ENCODE peak calls at places on chromosomes 11 and 22, in four cellular contexts. One of them, this sample, is unnamed.

GRCh38 chr11:121931748-121932352 is 184.2 kb downstream of the BLID start:
- DNase-seq in DND-41: no peak
- DNase-seq in uterus: no peak
- DNase-seq in cardiac fibroblast: peak
- DNase-seq in this sample: peak

GRCh38 chr11:72781313-72782080 is 12.3 kb downstream of the STARD10 start:
- DNase-seq in DND-41: peak
- DNase-seq in uterus: no peak
- DNase-seq in cardiac fibroblast: no peak
- DNase-seq in this sample: no peak

GRCh38 chr22:44199164-44199563 is 18.4 kb downstream of the PARVG start:
- DNase-seq in DND-41: no peak
- DNase-seq in uterus: no peak
- DNase-seq in cardiac fibroblast: no peak
- DNase-seq in this sample: no peak

GRCh38 chr11:94849836-94850235 is 81.7 kb downstream of the AMOTL1 start:
- DNase-seq in DND-41: no peak
- DNase-seq in uterus: peak
- DNase-seq in cardiac fibroblast: peak
- DNase-seq in this sample: peak

GRCh38 chr11:77126861-77127673 is 979 bp upstream of the MYO7A start:
- DNase-seq in DND-41: peak
- DNase-seq in uterus: peak
- DNase-seq in cardiac fibroblast: peak
- DNase-seq in this sample: peak

GRCh38 chr22:35037089-35037488 is 28.9 kb upstream of the ISX start:
- DNase-seq in DND-41: peak
- DNase-seq in uterus: no peak
- DNase-seq in cardiac fibroblast: no peak
- DNase-seq in this sample: no peak

GRCh38 chr22:19806213-19807160 is 45.9 kb downstream of the TBX1 start:
- DNase-seq in DND-41: no peak
- DNase-seq in uterus: peak
- DNase-seq in cardiac fibroblast: no peak
- DNase-seq in this sample: no peak

GRCh38 chr11:19869466-19869865 is 156.8 kb downstream of the NAV2 start:
- DNase-seq in DND-41: no peak
- DNase-seq in uterus: no peak
- DNase-seq in cardiac fibroblast: no peak
- DNase-seq in this sample: no peak

GRCh38 chr11:57464343-57465181 is 4.2 kb downstream of the RTN4RL2 start:
- DNase-seq in DND-41: no peak
- DNase-seq in uterus: no peak
- DNase-seq in cardiac fibroblast: no peak
- DNase-seq in this sample: peak

GRCh38 chr11:115362997-115363396 is 141.2 kb downstream of the CADM1 start:
- DNase-seq in DND-41: no peak
- DNase-seq in uterus: no peak
- DNase-seq in cardiac fibroblast: no peak
- DNase-seq in this sample: no peak

GRCh38 chr11:117181586-117182550 is 3.3 kb downstream of the SIDT2 start:
- DNase-seq in DND-41: no peak
- DNase-seq in uterus: no peak
- DNase-seq in cardiac fibroblast: no peak
- DNase-seq in this sample: no peak

GRCh38 chr11:14902650-14903350 is 10.8 kb upstream of the CYP2R1 start:
- DNase-seq in DND-41: no peak
- DNase-seq in uterus: no peak
- DNase-seq in cardiac fibroblast: peak
- DNase-seq in this sample: peak

GRCh38 chr22:32204856-32205722 is at the start of gene RFPL2:
- DNase-seq in DND-41: no peak
- DNase-seq in uterus: no peak
- DNase-seq in cardiac fibroblast: peak
- DNase-seq in this sample: no peak

GRCh38 chr11:121451178-121451981 is 734 bp upstream of the SORL1 start:
- DNase-seq in DND-41: no peak
- DNase-seq in uterus: no peak
- DNase-seq in cardiac fibroblast: no peak
- DNase-seq in this sample: no peak

GRCh38 chr11:12159351-12160099 is 49.1 kb downstream of the MICAL2 start:
- DNase-seq in DND-41: no peak
- DNase-seq in uterus: peak
- DNase-seq in cardiac fibroblast: peak
- DNase-seq in this sample: peak

GRCh38 chr11:86702387-86702983 is 30.1 kb upstream of the ME3 start:
- DNase-seq in DND-41: no peak
- DNase-seq in uterus: no peak
- DNase-seq in cardiac fibroblast: no peak
- DNase-seq in this sample: no peak

GRCh38 chr11:73307323-73308002 is 613 bp upstream of the ARHGEF17 start:
- DNase-seq in DND-41: peak
- DNase-seq in uterus: peak
- DNase-seq in cardiac fibroblast: peak
- DNase-seq in this sample: peak

GRCh38 chr11:66124564-66124963 is 54.5 kb downstream of the PACS1 start:
- DNase-seq in DND-41: no peak
- DNase-seq in uterus: no peak
- DNase-seq in cardiac fibroblast: peak
- DNase-seq in this sample: peak

GRCh38 chr11:119676461-119677020 is 52.5 kb downstream of the NECTIN1 start:
- DNase-seq in DND-41: no peak
- DNase-seq in uterus: no peak
- DNase-seq in cardiac fibroblast: peak
- DNase-seq in this sample: peak

GRCh38 chr22:42655693-42656092 is 6.5 kb upstream of the CYB5R3 start:
- DNase-seq in DND-41: no peak
- DNase-seq in uterus: no peak
- DNase-seq in cardiac fibroblast: no peak
- DNase-seq in this sample: no peak

DNA sequence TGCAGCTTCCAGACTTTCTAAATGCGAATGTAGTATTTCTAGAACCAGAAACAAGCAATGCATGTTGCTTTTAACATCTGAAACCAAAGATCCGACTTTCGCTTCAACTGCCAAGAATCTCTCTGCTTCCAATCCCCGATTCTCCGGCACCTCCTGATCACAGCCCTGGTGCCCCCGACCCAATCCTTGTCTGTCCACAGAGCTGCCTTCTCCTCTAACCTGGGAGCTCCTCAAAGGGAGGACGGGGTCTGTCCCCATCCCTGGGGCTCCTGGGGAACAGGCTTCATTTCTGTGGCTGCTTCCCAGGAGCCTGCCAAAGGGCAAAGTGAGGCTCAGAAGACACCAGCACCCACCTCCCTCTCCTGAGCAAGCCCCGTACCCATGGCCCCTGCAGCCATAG is 521 bp downstream of the ALDH3B2 start:
- DNase-seq in DND-41: no peak
- DNase-seq in uterus: no peak
- DNase-seq in cardiac fibroblast: no peak
- DNase-seq in this sample: no peak
- H3K4me3 ChIP-seq in DND-41: no peak
- H3K4me3 ChIP-seq in uterus: no peak
- H3K4me3 ChIP-seq in cardiac fibroblast: no peak
- H3K4me3 ChIP-seq in this sample: no peak

GRCh38 chr11:125064070-125064469 is 965 bp downstream of the SLC37A2 start:
- DNase-seq in DND-41: no peak
- DNase-seq in uterus: no peak
- DNase-seq in cardiac fibroblast: no peak
- DNase-seq in this sample: no peak
- H3K4me3 ChIP-seq in DND-41: no peak
- H3K4me3 ChIP-seq in uterus: no peak
- H3K4me3 ChIP-seq in cardiac fibroblast: peak
- H3K4me3 ChIP-seq in this sample: peak

GRCh38 chr22:37479196-37479595 is 7.0 kb downstream of the MFNG start:
- DNase-seq in DND-41: no peak
- DNase-seq in uterus: no peak
- DNase-seq in cardiac fibroblast: no peak
- DNase-seq in this sample: no peak
- H3K4me3 ChIP-seq in DND-41: no peak
- H3K4me3 ChIP-seq in uterus: no peak
- H3K4me3 ChIP-seq in cardiac fibroblast: no peak
- H3K4me3 ChIP-seq in this sample: no peak

GRCh38 chr22:24868979-24869378 is 63.0 kb downstream of the SGSM1 start:
- DNase-seq in DND-41: no peak
- DNase-seq in uterus: no peak
- DNase-seq in cardiac fibroblast: no peak
- DNase-seq in this sample: no peak
- H3K4me3 ChIP-seq in DND-41: no peak
- H3K4me3 ChIP-seq in uterus: no peak
- H3K4me3 ChIP-seq in cardiac fibroblast: no peak
- H3K4me3 ChIP-seq in this sample: no peak

This sample was measured in fibroblast of mammary gland.